ENCODE peak calls at places on chromosomes 7 and 10, in seven cellular contexts. One of them, this sample, is unnamed.

GRCh38 chr10:47353351-47353750 is 5.2 kb downstream of the RBP3 start:
- DNase-seq in lower leg skin: no peak
- DNase-seq in GM12865: no peak
- DNase-seq in psoas muscle: peak; percentile 36
- DNase-seq in astrocyte: no peak
- DNase-seq in left ventricle myocardium inferior: no peak
- DNase-seq in lower lobe of right lung: no peak
- DNase-seq in this sample: no peak

GRCh38 chr10:91033536-91033935 is 112.6 kb upstream of the ANKRD1 start:
- DNase-seq in lower leg skin: no peak
- DNase-seq in GM12865: no peak
- DNase-seq in psoas muscle: no peak
- DNase-seq in astrocyte: no peak
- DNase-seq in left ventricle myocardium inferior: no peak
- DNase-seq in lower lobe of right lung: no peak
- DNase-seq in this sample: no peak

GRCh38 chr10:92695679-92696605 is 6.2 kb downstream of the HHEX start:
- DNase-seq in lower leg skin: no peak
- DNase-seq in GM12865: no peak
- DNase-seq in psoas muscle: no peak
- DNase-seq in astrocyte: peak; percentile 49
- DNase-seq in left ventricle myocardium inferior: no peak
- DNase-seq in lower lobe of right lung: no peak
- DNase-seq in this sample: no peak

GRCh38 chr10:88538038-88538437 is 45.1 kb downstream of the RNLS start:
- DNase-seq in lower leg skin: no peak
- DNase-seq in GM12865: no peak
- DNase-seq in psoas muscle: no peak
- DNase-seq in astrocyte: peak; percentile 93
- DNase-seq in left ventricle myocardium inferior: no peak
- DNase-seq in lower lobe of right lung: no peak
- DNase-seq in this sample: no peak

GRCh38 chr10:131869344-131869743 is 31.5 kb upstream of the PPP2R2D start:
- DNase-seq in lower leg skin: no peak
- DNase-seq in GM12865: no peak
- DNase-seq in psoas muscle: no peak
- DNase-seq in astrocyte: no peak
- DNase-seq in left ventricle myocardium inferior: no peak
- DNase-seq in lower lobe of right lung: no peak
- DNase-seq in this sample: no peak

GRCh38 chr10:72257051-72257892 is 16.5 kb upstream of the DDIT4 start:
- DNase-seq in lower leg skin: no peak
- DNase-seq in GM12865: peak; percentile 80
- DNase-seq in psoas muscle: no peak
- DNase-seq in astrocyte: no peak
- DNase-seq in left ventricle myocardium inferior: peak; percentile 47
- DNase-seq in lower lobe of right lung: no peak
- DNase-seq in this sample: no peak

GRCh38 chr10:5559642-5560141 is 34.9 kb downstream of the CALML3 start:
- DNase-seq in lower leg skin: no peak
- DNase-seq in GM12865: no peak
- DNase-seq in psoas muscle: no peak
- DNase-seq in astrocyte: peak; percentile 84
- DNase-seq in left ventricle myocardium inferior: no peak
- DNase-seq in lower lobe of right lung: no peak
- DNase-seq in this sample: no peak

GRCh38 chr7:46368871-46369270 is 447.8 kb upstream of the IGFBP3 start:
- DNase-seq in lower leg skin: no peak
- DNase-seq in GM12865: no peak
- DNase-seq in psoas muscle: no peak
- DNase-seq in astrocyte: no peak
- DNase-seq in left ventricle myocardium inferior: no peak
- DNase-seq in lower lobe of right lung: no peak
- DNase-seq in this sample: no peak

GRCh38 chr10:95688648-95689047 is 5.1 kb downstream of the TCTN3 start:
- DNase-seq in lower leg skin: no peak
- DNase-seq in GM12865: no peak
- DNase-seq in psoas muscle: no peak
- DNase-seq in astrocyte: no peak
- DNase-seq in left ventricle myocardium inferior: no peak
- DNase-seq in lower lobe of right lung: no peak
- DNase-seq in this sample: no peak

GRCh38 chr10:89207181-89207800 is at the start of gene CH25H:
- DNase-seq in lower leg skin: peak; percentile 81
- DNase-seq in GM12865: peak; percentile 21
- DNase-seq in psoas muscle: peak; percentile 84
- DNase-seq in astrocyte: peak; percentile 64
- DNase-seq in left ventricle myocardium inferior: peak; percentile 78
- DNase-seq in lower lobe of right lung: peak; percentile 81
- DNase-seq in this sample: no peak

GRCh38 chr10:104297697-104298660 is 29.0 kb downstream of the GSTO2 start:
- DNase-seq in lower leg skin: no peak
- DNase-seq in GM12865: no peak
- DNase-seq in psoas muscle: no peak
- DNase-seq in astrocyte: peak; percentile 92
- DNase-seq in left ventricle myocardium inferior: peak; percentile 26
- DNase-seq in lower lobe of right lung: no peak
- DNase-seq in this sample: no peak

DNA sequence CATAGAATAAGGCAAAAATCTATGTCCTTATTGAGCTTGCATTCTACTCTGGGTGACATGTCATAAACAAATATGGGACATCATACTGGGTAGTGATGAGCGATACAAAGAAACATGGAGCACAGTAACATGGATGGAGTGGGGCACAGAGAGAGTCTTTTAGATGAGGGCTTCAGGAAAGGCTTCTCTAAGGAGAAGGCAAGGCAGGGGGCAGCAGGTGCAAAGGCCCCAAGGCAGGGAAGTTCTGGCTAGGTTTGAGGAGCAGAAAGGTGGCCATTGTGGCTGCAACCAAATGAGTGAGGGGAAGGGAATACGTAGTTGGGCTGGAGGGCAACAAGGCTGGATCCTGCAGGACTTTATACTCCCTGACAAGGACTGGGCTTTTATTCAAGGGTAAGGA is 211.4 kb downstream of the HERPUD2 start:
- DNase-seq in lower leg skin: no peak
- DNase-seq in GM12865: no peak
- DNase-seq in psoas muscle: no peak
- DNase-seq in astrocyte: no peak
- DNase-seq in left ventricle myocardium inferior: no peak
- DNase-seq in lower lobe of right lung: no peak
- DNase-seq in this sample: no peak
- H3K4me3 ChIP-seq in lower leg skin: no peak overlapping the region
- H3K4me3 ChIP-seq in GM12865: no peak overlapping the region
- H3K4me3 ChIP-seq in psoas muscle: no peak overlapping the region
- H3K4me3 ChIP-seq in astrocyte: no peak overlapping the region
- H3K4me3 ChIP-seq in left ventricle myocardium inferior: no peak overlapping the region
- H3K4me3 ChIP-seq in lower lobe of right lung: no peak overlapping the region
- H3K4me3 ChIP-seq in this sample: no peak overlapping the region

GRCh38 chr10:73946253-73947145 is 35.6 kb downstream of the PLAU start:
- DNase-seq in lower leg skin: no peak
- DNase-seq in GM12865: no peak
- DNase-seq in psoas muscle: no peak
- DNase-seq in astrocyte: no peak
- DNase-seq in left ventricle myocardium inferior: no peak
- DNase-seq in lower lobe of right lung: no peak
- DNase-seq in this sample: no peak
- TF ChIP-seq CTCF in lower leg skin: no peak
- TF ChIP-seq CTCF in GM12865: no peak
- TF ChIP-seq CTCF in psoas muscle: no peak
- TF ChIP-seq CTCF in astrocyte: no peak
- TF ChIP-seq CTCF in left ventricle myocardium inferior: no peak
- TF ChIP-seq CTCF in lower lobe of right lung: no peak
- TF ChIP-seq CTCF in this sample: no peak

DNA sequence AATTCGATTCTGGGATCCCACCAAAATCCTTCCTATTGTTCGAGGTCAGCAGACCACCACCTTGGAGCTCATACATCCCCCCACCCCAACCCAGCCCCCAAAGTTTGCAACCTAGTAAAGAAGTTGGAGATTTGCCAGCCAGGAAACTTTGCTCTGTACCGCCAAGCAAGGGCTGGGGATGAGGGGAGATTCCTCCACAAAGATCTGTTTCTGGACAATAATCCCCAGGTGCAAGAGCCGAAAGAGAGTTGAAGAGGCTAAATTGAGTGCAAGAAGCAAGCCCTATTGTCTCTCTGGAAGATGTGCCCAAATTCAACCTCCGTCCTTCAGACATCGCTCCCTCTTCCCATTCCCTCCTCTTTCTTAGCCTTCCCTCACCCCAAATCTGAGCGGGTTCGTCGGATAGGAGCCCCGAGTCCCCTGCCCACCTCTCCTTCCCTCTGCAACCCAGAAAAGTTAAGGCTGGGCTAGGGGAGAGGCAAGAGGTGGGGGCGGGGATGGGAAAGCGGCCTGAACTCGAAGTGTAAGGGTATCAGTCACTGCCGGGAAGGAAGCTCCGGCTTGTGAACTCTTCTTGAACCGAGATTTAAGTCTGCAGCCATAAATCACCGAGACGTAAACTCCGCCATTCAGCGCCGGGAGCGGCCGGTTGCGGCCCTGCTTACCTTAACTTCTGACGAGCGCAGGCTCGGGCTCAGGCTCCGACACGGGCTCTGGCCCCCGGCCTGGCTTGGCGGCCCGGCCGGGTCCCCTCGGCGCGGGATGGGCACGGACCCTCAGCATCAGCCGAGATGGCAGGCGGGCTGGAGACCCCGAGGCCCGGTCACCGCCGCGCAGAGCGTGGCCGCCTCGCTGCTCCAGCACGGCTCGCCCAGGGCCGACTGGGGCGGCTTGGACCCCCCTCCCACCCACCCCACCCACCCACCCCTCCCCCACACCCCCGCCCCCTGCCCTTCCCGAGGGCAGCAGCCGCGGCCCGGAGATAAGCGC is 10.8 kb upstream of the HOXA2 start:
- DNase-seq in lower leg skin: no peak
- DNase-seq in GM12865: no peak
- DNase-seq in psoas muscle: peak; percentile 83
- DNase-seq in astrocyte: peak; percentile 92
- DNase-seq in left ventricle myocardium inferior: no peak
- DNase-seq in lower lobe of right lung: peak; percentile 53
- DNase-seq in this sample: no peak
- H3K4me3 ChIP-seq in lower leg skin: no peak overlapping the region
- H3K4me3 ChIP-seq in GM12865: no peak overlapping the region
- H3K4me3 ChIP-seq in psoas muscle: peak overlapping the region; percentile 82
- H3K4me3 ChIP-seq in astrocyte: peak overlapping the region; percentile 74
- H3K4me3 ChIP-seq in left ventricle myocardium inferior: peak overlapping the region; percentile 56
- H3K4me3 ChIP-seq in lower lobe of right lung: peak overlapping the region; percentile 54
- H3K4me3 ChIP-seq in this sample: no peak overlapping the region

GRCh38 chr7:50531928-50532327 is 33.3 kb downstream of the DDC start:
- DNase-seq in lower leg skin: no peak
- DNase-seq in GM12865: no peak
- DNase-seq in psoas muscle: no peak
- DNase-seq in astrocyte: peak; percentile 31
- DNase-seq in left ventricle myocardium inferior: no peak
- DNase-seq in lower lobe of right lung: no peak
- DNase-seq in this sample: no peak

GRCh38 chr7:50537417-50537816 is 27.8 kb downstream of the DDC start:
- DNase-seq in lower leg skin: no peak
- DNase-seq in GM12865: no peak
- DNase-seq in psoas muscle: no peak
- DNase-seq in astrocyte: no peak
- DNase-seq in left ventricle myocardium inferior: no peak
- DNase-seq in lower lobe of right lung: no peak
- DNase-seq in this sample: no peak

GRCh38 chr7:50531401-50531906 is 33.8 kb downstream of the DDC start:
- DNase-seq in lower leg skin: no peak
- DNase-seq in GM12865: peak; percentile 11
- DNase-seq in psoas muscle: no peak
- DNase-seq in astrocyte: peak; percentile 26
- DNase-seq in left ventricle myocardium inferior: no peak
- DNase-seq in lower lobe of right lung: no peak
- DNase-seq in this sample: no peak

GRCh38 chr7:50533849-50534248 is 31.4 kb downstream of the DDC start:
- DNase-seq in lower leg skin: no peak
- DNase-seq in GM12865: no peak
- DNase-seq in psoas muscle: no peak
- DNase-seq in astrocyte: no peak
- DNase-seq in left ventricle myocardium inferior: no peak
- DNase-seq in lower lobe of right lung: no peak
- DNase-seq in this sample: no peak

GRCh38 chr7:50534690-50535290 is 30.4 kb downstream of the DDC start:
- DNase-seq in lower leg skin: no peak
- DNase-seq in GM12865: no peak
- DNase-seq in psoas muscle: no peak
- DNase-seq in astrocyte: peak; percentile 99
- DNase-seq in left ventricle myocardium inferior: no peak
- DNase-seq in lower lobe of right lung: no peak
- DNase-seq in this sample: no peak
- TF ChIP-seq CTCF in lower leg skin: no peak
- TF ChIP-seq CTCF in GM12865: no peak
- TF ChIP-seq CTCF in psoas muscle: no peak
- TF ChIP-seq CTCF in astrocyte: no peak
- TF ChIP-seq CTCF in left ventricle myocardium inferior: no peak
- TF ChIP-seq CTCF in lower lobe of right lung: no peak
- TF ChIP-seq CTCF in this sample: no peak

This sample was measured in GM06990.